ENCODE peak calls at places on chromosomes 3 and 15, in seven cellular contexts. K is transverse colon, P is RWPE2, A is DND-41, F is left ventricle myocardium inferior, B is astrocyte, E is MM.1S. X is an unnamed sample. For H3K27me3, the result is how much of the 10 kb centered on the place peaks cover.

GRCh38 chr15:89419370-89419984 is 76.9 kb downstream of the RHCG start:
- DNase-seq in K (no peak), P (no peak), A (peak), F (peak), B (peak), E (no peak), X (no peak)

GRCh38 chr3:195207056-195207455 is 63.9 kb downstream of the XXYLT1 start:
- DNase-seq in K (no peak), P (no peak), A (no peak), F (no peak), B (no peak), E (no peak), X (no peak)

GRCh38 chr15:41838400-41838897 is at the start of gene PLA2G4B:
- DNase-seq in K (peak), P (no peak), A (no peak), F (no peak), B (no peak), E (no peak), X (no peak)

GRCh38 chr3:188021502-188022040 is 132.4 kb upstream of the LPP start:
- DNase-seq in K (no peak), P (no peak), A (no peak), F (no peak), B (peak), E (no peak), X (no peak)

GRCh38 chr3:44442591-44443309 is 34.7 kb downstream of the ZNF445 start:
- DNase-seq in K (no peak), P (no peak), A (no peak), F (no peak), B (no peak), E (peak), X (no peak)

GRCh38 chr3:82791241-82791640 is 1029.8 kb upstream of the GBE1 start:
- DNase-seq in K (no peak), P (no peak), A (no peak), F (no peak), B (no peak), E (no peak), X (no peak)

GRCh38 chr3:110272525-110272924 is 799.1 kb upstream of the NECTIN3 start:
- DNase-seq in K (no peak), P (no peak), A (no peak), F (no peak), B (no peak), E (no peak), X (no peak)

GRCh38 chr3:134352031-134352671 is 22.1 kb downstream of the AMOTL2 start:
- DNase-seq in K (no peak), P (peak), A (no peak), F (no peak), B (no peak), E (no peak), X (no peak)

GRCh38 chr3:108598375-108598774 is 8.9 kb downstream of the DZIP3 start:
- DNase-seq in K (no peak), P (no peak), A (no peak), F (no peak), B (no peak), E (no peak), X (no peak)

GRCh38 chr3:123317716-123318115 is 116.0 kb downstream of the SEC22A start:
- DNase-seq in K (no peak), P (no peak), A (no peak), F (no peak), B (no peak), E (no peak), X (no peak)

GRCh38 chr15:64224508-64224907 is 61.7 kb upstream of the PPIB start:
- DNase-seq in K (no peak), P (no peak), A (no peak), F (no peak), B (peak), E (no peak), X (no peak)

GRCh38 chr3:152352559-152352958 is 83.8 kb downstream of the MBNL1 start:
- DNase-seq in K (no peak), P (no peak), A (no peak), F (no peak), B (no peak), E (no peak), X (no peak)

GRCh38 chr3:170751083-170751893 is 118.7 kb downstream of the RPL22L1 start:
- DNase-seq in K (peak), P (peak), A (no peak), F (peak), B (peak), E (no peak), X (no peak)

GRCh38 chr3:46628980-46629379 is 16.7 kb downstream of the FAM240A start:
- DNase-seq in K (peak), P (no peak), A (no peak), F (no peak), B (no peak), E (no peak), X (no peak)

GRCh38 chr3:106825962-106826605 is 551.2 kb upstream of the CCDC54 start:
- DNase-seq in K (no peak), P (no peak), A (no peak), F (no peak), B (peak), E (no peak), X (no peak)

GRCh38 chr15:67051088-67051659 is 14.2 kb upstream of the SMAD3 start:
- DNase-seq in K (no peak), P (no peak), A (no peak), F (no peak), B (no peak), E (no peak), X (no peak)

GRCh38 chr3:126053513-126053912 is 30.4 kb downstream of the SLC41A3 start:
- DNase-seq in K (no peak), P (no peak), A (no peak), F (no peak), B (peak), E (no peak), X (no peak)

GRCh38 chr3:51538115-51538458 is 432 bp upstream of the RAD54L2 start:
- DNase-seq in K (no peak), P (no peak), A (peak), F (no peak), B (peak), E (peak), X (no peak)

GRCh38 chr3:100335137-100335833 is 728 bp downstream of the NIT2 start:
- DNase-seq in K (peak), P (no peak), A (peak), F (no peak), B (no peak), E (peak), X (peak)

GRCh38 chr15:99504823-99505551 is 60.8 kb upstream of the MEF2A start:
- DNase-seq in K (no peak), P (no peak), A (no peak), F (no peak), B (peak), E (no peak), X (no peak)

GRCh38 chr3:194960446-194961032 is 274.9 kb downstream of the FAM43A start:
- DNase-seq in K (no peak), P (no peak), A (no peak), F (no peak), B (no peak), E (no peak), X (no peak)

GRCh38 chr3:24264748-24265158 is 229.9 kb downstream of the THRB start:
- DNase-seq in K (no peak), P (no peak), A (peak), F (no peak), B (peak), E (peak), X (no peak)

GRCh38 chr3:160676547-160677303 is at the start of gene ARL14:
- DNase-seq in K (peak), P (no peak), A (no peak), F (no peak), B (peak), E (no peak), X (no peak)

GRCh38 chr3:29926391-29926790 is 645.5 kb downstream of the RBMS3 start:
- DNase-seq in K (no peak), P (no peak), A (no peak), F (no peak), B (no peak), E (no peak), X (no peak)

GRCh38 chr15:67074886-67075229 is 9.5 kb downstream of the SMAD3 start:
- DNase-seq in K (no peak), P (no peak), A (no peak), F (no peak), B (no peak), E (no peak), X (no peak)

GRCh38 chr15:74748322-74748946 is at the start of gene CYP1A2:
- DNase-seq in K (no peak), P (no peak), A (no peak), F (no peak), B (no peak), E (no peak), X (no peak)

GRCh38 chr15:34810455-34811146 is 15.3 kb upstream of the ACTC1 start:
- DNase-seq in K (no peak), P (peak), A (no peak), F (no peak), B (peak), E (no peak), X (no peak)

GRCh38 chr3:49841126-49841525 is 15.2 kb downstream of the TRAIP start:
- DNase-seq in K (no peak), P (no peak), A (peak), F (no peak), B (no peak), E (no peak), X (no peak)

GRCh38 chr3:20080956-20081554 is 40.8 kb downstream of the KAT2B start:
- DNase-seq in K (peak), P (no peak), A (peak), F (peak), B (peak), E (no peak), X (peak)

GRCh38 chr15:87618203-87618725 is 638.3 kb downstream of the NTRK3 start:
- DNase-seq in K (no peak), P (no peak), A (no peak), F (no peak), B (peak), E (no peak), X (no peak)

GRCh38 chr3:100297784-100298183 is 36.8 kb upstream of the NIT2 start:
- DNase-seq in K (no peak), P (no peak), A (no peak), F (no peak), B (peak), E (no peak), X (no peak)

GRCh38 chr15:76060098-76060989 is 559 bp downstream of the TMEM266 start:
- DNase-seq in K (no peak), P (no peak), A (peak), F (no peak), B (no peak), E (peak), X (peak)

GRCh38 chr3:42562047-42562907 is 19.5 kb downstream of the SEC22C start:
- DNase-seq in K (no peak), P (no peak), A (no peak), F (no peak), B (no peak), E (no peak), X (no peak)

GRCh38 chr3:42556089-42556632 is 25.6 kb downstream of the SEC22C start:
- DNase-seq in K (no peak), P (no peak), A (peak), F (no peak), B (no peak), E (peak), X (no peak)

GRCh38 chr3:42552830-42553229 is 28.9 kb downstream of the SEC22C start:
- DNase-seq in K (no peak), P (no peak), A (no peak), F (no peak), B (no peak), E (no peak), X (no peak)

DNA sequence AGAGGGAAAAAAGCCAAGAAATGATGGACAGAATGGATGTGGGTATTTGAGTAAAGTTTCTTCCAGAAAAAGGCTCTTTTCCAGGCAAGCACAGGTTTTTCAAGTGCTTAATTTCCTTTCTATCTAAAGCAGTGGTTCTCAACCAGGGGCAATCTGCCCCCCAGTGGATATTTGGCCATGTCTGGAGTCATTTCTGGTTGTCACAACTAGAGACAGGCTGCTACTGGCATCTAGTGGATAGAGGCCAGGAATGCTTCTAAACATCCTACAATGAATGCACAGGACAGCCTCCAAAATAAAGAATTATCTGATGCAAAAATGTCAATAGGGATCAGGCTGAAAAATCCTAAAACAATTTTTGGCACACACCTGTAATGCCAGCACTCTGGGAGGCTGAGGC is 23.9 kb downstream of the SEC22C start:
- DNase-seq in K (no peak), P (no peak), A (no peak), F (no peak), B (no peak), E (no peak), X (no peak)
- TF ChIP-seq CTCF in K (no peak), P (peak), A (peak), F (peak), B (no peak), E (no peak), X (peak)

DNA sequence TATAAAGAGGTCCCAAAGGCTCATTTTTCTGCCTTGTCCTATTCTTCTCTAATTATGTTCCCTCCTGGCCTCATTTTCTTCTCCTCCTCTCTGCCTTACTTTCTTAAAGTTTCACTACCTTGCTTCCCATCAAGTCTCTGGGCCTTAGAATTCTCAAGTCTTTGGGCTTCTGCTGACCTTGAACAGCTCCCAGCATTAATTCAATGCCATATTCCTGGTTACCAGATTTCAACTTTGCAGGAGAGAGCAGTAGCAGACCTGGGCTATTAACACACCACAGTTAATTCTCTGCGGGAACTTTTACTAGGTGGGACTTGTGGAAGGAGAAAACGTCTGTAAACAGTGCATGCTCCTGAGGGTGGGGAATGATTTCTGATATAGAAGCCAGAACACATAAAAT is 214.6 kb downstream of the MEIS2 start:
- DNase-seq in K (no peak), P (no peak), A (no peak), F (no peak), B (no peak), E (no peak), X (no peak)
- H3K27me3 ChIP-seq in K (half or more), P (half or more), A (under half), F (half or more), B (half or more), E (under half), X (under half)

GRCh38 chr3:150407051-150407817 is 864 bp upstream of the TSC22D2 start:
- DNase-seq in K (peak), P (no peak), A (no peak), F (no peak), B (peak), E (peak), X (no peak)
- H3K4me3 ChIP-seq in K (peak), P (peak), A (peak), F (peak), B (peak), E (peak), X (peak)

GRCh38 chr15:43793647-43794046 is 1.5 kb downstream of the SERF2 start:
- DNase-seq in K (no peak), P (no peak), A (no peak), F (no peak), B (no peak), E (no peak), X (no peak)

GRCh38 chr15:43795197-43795596 is 3.1 kb downstream of the SERF2 start:
- DNase-seq in K (no peak), P (no peak), A (no peak), F (no peak), B (no peak), E (no peak), X (no peak)

GRCh38 chr15:43794269-43795037 is 2.3 kb downstream of the SERF2 start:
- DNase-seq in K (no peak), P (no peak), A (no peak), F (no peak), B (peak), E (no peak), X (no peak)

GRCh38 chr15:43791993-43792760 is at the start of gene SERF2:
- DNase-seq in K (peak), P (peak), A (peak), F (peak), B (peak), E (peak), X (peak)

DNA sequence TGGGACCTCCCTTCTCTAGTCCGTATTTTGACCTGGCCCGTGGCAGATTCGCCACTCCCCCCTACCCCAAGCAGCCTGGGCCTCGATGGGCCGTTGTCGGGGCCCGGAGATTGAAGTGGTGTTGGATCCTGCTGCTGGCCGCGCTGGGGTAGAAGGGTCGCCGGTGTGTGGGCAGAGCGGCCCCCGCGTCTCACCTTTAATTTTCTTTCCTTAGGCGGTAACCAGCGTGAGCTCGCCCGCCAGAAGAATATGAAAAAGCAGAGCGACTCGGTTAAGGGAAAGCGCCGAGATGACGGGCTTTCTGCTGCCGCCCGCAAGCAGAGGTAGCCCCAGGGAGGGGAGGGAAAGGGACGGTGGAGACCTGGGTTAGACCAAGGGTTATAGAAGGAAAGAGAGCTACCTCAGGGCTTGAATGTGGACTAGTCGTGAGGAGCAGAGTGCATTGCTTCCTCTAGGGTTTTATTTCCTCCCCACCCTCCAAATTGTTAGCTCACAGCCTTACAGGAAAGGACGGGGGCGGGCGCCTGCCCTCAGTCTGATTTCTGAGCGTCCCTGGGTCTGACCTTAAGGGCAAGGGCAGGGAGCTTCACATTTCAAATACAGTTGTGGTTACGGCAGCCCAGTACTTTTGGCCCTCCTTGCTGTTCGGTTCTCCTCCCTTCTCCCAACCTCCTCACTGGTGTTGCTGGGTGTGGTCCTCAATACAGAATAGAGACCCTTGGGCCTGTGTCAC is 807 bp downstream of the SERF2 start:
- DNase-seq in K (peak), P (no peak), A (no peak), F (no peak), B (no peak), E (no peak), X (no peak)
- TF ChIP-seq CTCF in K (peak), P (no peak), A (no peak), F (peak), B (peak), E (no peak), X (no peak)

DNA sequence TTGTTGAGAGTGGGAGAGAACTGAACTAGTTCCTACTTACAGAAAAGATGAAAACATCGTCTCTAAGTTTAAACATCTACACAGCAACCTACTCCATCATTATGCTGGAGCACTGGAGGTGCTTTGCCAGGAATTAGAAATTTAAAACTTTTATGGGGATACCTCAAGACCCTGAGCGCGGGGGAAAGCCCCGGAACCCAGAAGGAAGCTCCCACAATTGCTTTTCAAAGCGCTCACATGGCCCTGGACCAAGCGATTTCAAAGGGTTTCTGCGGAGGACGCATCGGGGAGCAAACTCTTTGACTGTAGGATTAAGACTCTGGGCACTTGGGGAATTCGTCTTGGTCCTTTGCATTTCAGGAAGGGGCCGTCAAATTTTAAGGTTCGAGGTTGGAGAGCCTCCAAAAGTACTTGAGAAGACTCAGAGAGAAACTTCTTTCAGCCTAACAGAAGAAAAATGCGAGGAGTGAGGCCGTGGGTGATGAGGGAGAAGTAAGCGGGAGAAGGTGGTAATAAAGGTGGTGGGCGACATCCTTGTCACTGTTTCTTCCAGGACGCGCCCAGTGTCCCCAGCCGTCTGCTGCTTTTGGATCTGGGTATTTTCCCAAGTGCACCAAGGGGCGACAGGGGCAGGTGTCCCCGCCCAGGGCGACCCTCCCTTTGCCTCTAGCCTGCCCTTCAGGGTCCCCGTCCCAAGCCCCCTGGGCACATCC is 591 bp downstream of the PROK2 start:
- DNase-seq in K (no peak), P (no peak), A (no peak), F (no peak), B (no peak), E (no peak), X (no peak)
- H3K27me3 ChIP-seq in K (half or more), P (half or more), A (under half), F (half or more), B (half or more), E (under half), X (under half)

DNA sequence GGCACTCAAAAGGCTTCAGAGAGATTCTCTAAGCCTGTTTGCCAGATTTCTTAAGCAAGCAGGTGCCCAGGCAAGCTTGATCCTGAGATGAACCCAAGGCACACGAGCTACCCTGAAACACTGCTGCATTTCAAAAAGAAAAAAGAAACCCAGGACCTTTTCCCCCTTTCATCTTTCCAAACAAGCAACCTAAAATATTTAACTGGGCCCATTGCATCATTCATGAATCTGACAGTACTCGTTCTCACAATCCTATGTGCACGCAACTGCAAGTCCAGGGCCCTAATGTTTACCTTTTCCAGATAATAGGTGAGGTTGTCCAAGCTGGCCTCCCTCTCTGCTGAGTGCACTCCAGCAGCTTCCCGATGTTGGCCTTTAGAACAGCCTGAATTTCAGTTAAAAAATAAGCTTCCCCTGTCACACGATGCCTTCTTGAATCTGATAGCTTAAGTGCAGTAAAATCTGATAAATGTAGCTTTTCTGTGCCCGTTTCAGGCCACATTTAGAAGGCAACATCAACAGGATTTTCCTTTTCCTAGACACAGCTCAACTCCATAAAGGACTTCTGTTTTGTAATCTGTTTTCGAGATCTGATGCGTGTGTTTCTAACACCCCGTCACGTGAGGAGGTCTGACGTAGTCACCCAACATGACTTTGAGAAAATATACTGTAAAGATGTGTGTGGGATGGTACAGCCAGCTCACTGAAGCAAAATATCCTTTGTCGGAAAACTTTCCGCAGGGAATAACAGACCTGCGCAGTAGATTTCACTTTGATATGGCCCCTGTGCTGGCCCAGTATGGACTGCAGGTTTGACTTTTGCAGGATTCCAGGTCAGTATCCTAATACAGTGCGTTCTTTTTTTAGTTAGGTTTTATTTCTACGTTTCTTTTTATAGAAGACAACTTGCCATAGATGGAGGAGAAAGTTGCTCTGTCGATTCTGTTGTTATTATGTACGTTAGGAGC is 55.1 kb upstream of the RASA2 start:
- DNase-seq in K (no peak), P (no peak), A (no peak), F (no peak), B (no peak), E (no peak), X (no peak)
- H3K4me3 ChIP-seq in K (peak), P (no peak), A (no peak), F (peak), B (no peak), E (no peak), X (no peak)